ENCODE peak calls at places on chromosomes 1 and 21, in five cellular contexts. One of them, this sample, is unnamed.
A peak's percentile ranks its signal among the peaks of the same experiment; 100 is the strongest.

GRCh38 chr1:223702735-223703667 is 9.3 kb upstream of the CAPN2 start:
- DNase-seq in lower leg skin: peak; percentile 72
- DNase-seq in endothelial cell of umbilical vein: no peak
- DNase-seq in stomach: no peak
- DNase-seq in heart left ventricle: no peak
- DNase-seq in this sample: no peak

GRCh38 chr1:153534933-153535663 is 693 bp downstream of the S100A6 start:
- DNase-seq in lower leg skin: peak; percentile 96
- DNase-seq in endothelial cell of umbilical vein: peak; percentile 42
- DNase-seq in heart left ventricle: peak; percentile 71
- DNase-seq in stomach: peak; percentile 57
- DNase-seq in this sample: no peak

GRCh38 chr21:15732290-15732995 is 2.7 kb downstream of the USP25 start:
- DNase-seq in stomach: no peak
- DNase-seq in endothelial cell of umbilical vein: peak; percentile 72
- DNase-seq in heart left ventricle: no peak
- DNase-seq in lower leg skin: no peak
- DNase-seq in this sample: no peak

GRCh38 chr1:3317456-3317855 is 137.0 kb upstream of the ARHGEF16 start:
- DNase-seq in lower leg skin: no peak
- DNase-seq in endothelial cell of umbilical vein: no peak
- DNase-seq in stomach: no peak
- DNase-seq in heart left ventricle: peak; percentile 26
- DNase-seq in this sample: no peak

GRCh38 chr1:5478156-5478695 is 514.0 kb downstream of the NPHP4 start:
- DNase-seq in stomach: no peak
- DNase-seq in lower leg skin: no peak
- DNase-seq in heart left ventricle: no peak
- DNase-seq in endothelial cell of umbilical vein: no peak
- DNase-seq in this sample: no peak

GRCh38 chr1:169974067-169974466 is 80.4 kb upstream of the SCYL3 start:
- DNase-seq in lower leg skin: no peak
- DNase-seq in stomach: no peak
- DNase-seq in endothelial cell of umbilical vein: no peak
- DNase-seq in heart left ventricle: no peak
- DNase-seq in this sample: no peak

GRCh38 chr1:150561830-150562367 is 12.7 kb downstream of the ADAMTSL4 start:
- DNase-seq in stomach: peak; percentile 95
- DNase-seq in lower leg skin: peak; percentile 99
- DNase-seq in heart left ventricle: peak; percentile 98
- DNase-seq in endothelial cell of umbilical vein: peak; percentile 92
- DNase-seq in this sample: peak; percentile 81

GRCh38 chr21:16608209-16608830 is 878.5 kb downstream of the USP25 start:
- DNase-seq in lower leg skin: no peak
- DNase-seq in endothelial cell of umbilical vein: no peak
- DNase-seq in stomach: no peak
- DNase-seq in heart left ventricle: no peak
- DNase-seq in this sample: no peak

GRCh38 chr1:45945426-45945825 is 142.0 kb downstream of the MAST2 start:
- DNase-seq in heart left ventricle: no peak
- DNase-seq in endothelial cell of umbilical vein: peak; percentile 74
- DNase-seq in lower leg skin: no peak
- DNase-seq in stomach: peak; percentile 37
- DNase-seq in this sample: no peak

GRCh38 chr21:41406340-41406739 is 19.7 kb upstream of the MX1 start:
- DNase-seq in heart left ventricle: no peak
- DNase-seq in lower leg skin: peak; percentile 23
- DNase-seq in stomach: no peak
- DNase-seq in endothelial cell of umbilical vein: no peak
- DNase-seq in this sample: no peak

GRCh38 chr21:41410361-41410760 is 15.7 kb upstream of the MX1 start:
- DNase-seq in heart left ventricle: no peak
- DNase-seq in lower leg skin: peak; percentile 0
- DNase-seq in stomach: no peak
- DNase-seq in endothelial cell of umbilical vein: no peak
- DNase-seq in this sample: no peak

GRCh38 chr21:41407541-41408460 is 18.2 kb upstream of the MX1 start:
- DNase-seq in stomach: no peak
- DNase-seq in endothelial cell of umbilical vein: no peak
- DNase-seq in lower leg skin: peak; percentile 54
- DNase-seq in heart left ventricle: no peak
- DNase-seq in this sample: no peak

GRCh38 chr21:41410767-41411448 is 15.1 kb upstream of the MX1 start:
- DNase-seq in lower leg skin: peak; percentile 65
- DNase-seq in heart left ventricle: no peak
- DNase-seq in endothelial cell of umbilical vein: no peak
- DNase-seq in stomach: no peak
- DNase-seq in this sample: no peak

DNA sequence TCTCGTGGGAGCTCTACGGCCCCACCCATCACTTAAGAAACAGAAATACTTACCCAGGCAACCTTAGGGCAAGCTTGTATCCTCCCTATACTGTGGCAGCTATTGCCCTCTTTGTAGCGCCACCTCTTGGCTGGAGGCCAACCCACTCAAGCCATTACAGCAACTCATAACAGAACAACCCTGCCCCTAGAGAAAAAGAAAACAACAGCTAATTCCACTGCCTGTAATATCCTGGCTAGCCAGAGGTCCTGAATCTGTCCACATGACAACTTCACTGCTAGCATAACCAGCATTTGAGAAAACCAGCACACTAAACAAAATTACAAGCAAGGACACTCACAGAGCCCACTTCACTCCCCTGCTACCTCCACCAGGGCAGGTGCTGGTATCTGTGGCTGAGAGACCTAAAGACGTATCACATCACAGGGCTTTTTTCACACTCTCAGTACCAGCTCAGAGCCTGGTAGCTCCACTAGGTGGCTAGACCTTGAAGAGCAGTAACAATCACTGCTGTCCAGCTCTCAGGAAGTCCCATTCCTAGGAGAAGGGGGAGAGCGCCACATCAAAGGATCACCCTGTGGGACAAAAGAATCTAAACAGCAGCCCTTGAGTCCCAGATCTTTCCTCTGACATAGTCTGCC is 14.5 kb upstream of the MX1 start:
- DNase-seq in endothelial cell of umbilical vein: no peak
- DNase-seq in heart left ventricle: peak; percentile 47
- DNase-seq in stomach: peak; percentile 74
- DNase-seq in lower leg skin: peak; percentile 85
- DNase-seq in this sample: no peak
- TF ChIP-seq CTCF in endothelial cell of umbilical vein: peak; percentile 1
- TF ChIP-seq CTCF in heart left ventricle: no peak
- TF ChIP-seq CTCF in stomach: no peak
- TF ChIP-seq CTCF in lower leg skin: no peak
- TF ChIP-seq CTCF in this sample: no peak

GRCh38 chr1:36446261-36446660 is 4.0 kb downstream of the OSCP1 start:
- DNase-seq in endothelial cell of umbilical vein: no peak
- DNase-seq in stomach: no peak
- DNase-seq in lower leg skin: no peak
- DNase-seq in heart left ventricle: no peak
- DNase-seq in this sample: peak; percentile 62
- TF ChIP-seq CTCF in endothelial cell of umbilical vein: peak; percentile 41
- TF ChIP-seq CTCF in stomach: no peak
- TF ChIP-seq CTCF in lower leg skin: no peak
- TF ChIP-seq CTCF in heart left ventricle: peak; percentile 33
- TF ChIP-seq CTCF in this sample: no peak

DNA sequence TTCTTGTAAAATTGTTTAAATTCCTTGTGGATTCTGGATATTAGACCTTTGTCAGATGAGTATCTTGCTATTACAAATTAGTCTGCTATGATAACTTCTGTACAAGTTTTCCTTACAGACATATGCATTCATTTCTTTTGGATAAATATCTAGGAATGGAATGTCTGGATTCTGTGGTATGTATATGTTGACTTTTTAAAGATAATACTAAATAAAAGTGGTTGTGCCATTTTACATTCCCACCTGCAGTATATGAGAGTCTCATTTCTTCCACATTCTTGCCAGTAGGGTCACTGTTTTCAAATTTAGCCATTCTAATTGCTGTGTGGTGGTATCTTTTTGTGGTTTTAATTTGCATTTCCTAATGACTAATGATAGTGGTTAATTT is 53.9 kb downstream of the SYDE2 start:
- DNase-seq in endothelial cell of umbilical vein: no peak
- DNase-seq in lower leg skin: no peak
- DNase-seq in stomach: no peak
- DNase-seq in heart left ventricle: no peak
- DNase-seq in this sample: no peak
- TF ChIP-seq CTCF in endothelial cell of umbilical vein: no peak
- TF ChIP-seq CTCF in lower leg skin: no peak
- TF ChIP-seq CTCF in stomach: no peak
- TF ChIP-seq CTCF in heart left ventricle: no peak
- TF ChIP-seq CTCF in this sample: no peak

GRCh38 chr1:8598060-8598724 is 219.2 kb downstream of the RERE start:
- DNase-seq in stomach: peak; percentile 50
- DNase-seq in endothelial cell of umbilical vein: peak; percentile 76
- DNase-seq in heart left ventricle: peak; percentile 41
- DNase-seq in lower leg skin: no peak
- DNase-seq in this sample: peak; percentile 39
- TF ChIP-seq CTCF in stomach: peak; percentile 35
- TF ChIP-seq CTCF in endothelial cell of umbilical vein: peak; percentile 52
- TF ChIP-seq CTCF in heart left ventricle: peak; percentile 53
- TF ChIP-seq CTCF in lower leg skin: no peak
- TF ChIP-seq CTCF in this sample: no peak

DNA sequence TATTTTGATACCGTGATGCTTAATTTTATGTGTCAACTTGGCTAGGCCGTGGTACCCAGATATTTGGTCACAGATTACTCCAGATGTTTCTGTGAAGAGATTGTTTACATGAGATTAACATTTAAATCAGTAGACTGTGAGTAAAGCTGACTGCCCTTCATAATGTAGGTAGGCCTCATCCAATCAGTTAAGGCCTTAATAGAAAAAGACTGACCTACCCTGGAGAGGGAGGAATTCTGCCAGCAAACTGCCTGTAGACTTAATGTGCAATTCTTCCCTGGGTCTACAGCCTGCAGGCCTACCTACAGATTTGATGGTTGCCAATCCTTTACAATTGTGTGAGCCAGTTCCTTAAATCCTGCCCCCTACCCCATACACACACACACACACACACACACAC is 4.3 kb downstream of the SETSIP start:
- DNase-seq in stomach: no peak
- DNase-seq in endothelial cell of umbilical vein: no peak
- DNase-seq in heart left ventricle: no peak
- DNase-seq in lower leg skin: no peak
- DNase-seq in this sample: no peak
- TF ChIP-seq CTCF in stomach: no peak
- TF ChIP-seq CTCF in endothelial cell of umbilical vein: no peak
- TF ChIP-seq CTCF in heart left ventricle: no peak
- TF ChIP-seq CTCF in lower leg skin: no peak
- TF ChIP-seq CTCF in this sample: no peak

DNA sequence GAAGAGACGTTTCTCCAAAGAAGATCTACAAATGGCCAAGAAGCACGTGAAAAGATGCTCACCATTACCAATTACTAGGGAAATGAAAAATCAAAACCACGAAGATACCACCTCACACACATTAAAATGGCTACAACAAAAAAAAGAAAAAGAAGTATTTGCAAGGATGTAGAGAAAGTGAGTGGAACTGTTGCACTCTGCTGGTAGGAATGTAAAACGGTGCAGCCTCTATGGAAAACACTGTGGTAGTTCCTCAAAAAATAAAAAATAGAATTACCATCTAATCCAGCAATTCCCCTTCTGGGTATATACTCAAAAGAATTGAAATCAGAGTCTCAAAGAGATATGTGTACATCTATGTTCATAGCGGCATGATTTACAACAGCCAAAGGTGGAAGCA is 115.4 kb upstream of the EDN2 start:
- DNase-seq in heart left ventricle: no peak
- DNase-seq in stomach: no peak
- DNase-seq in endothelial cell of umbilical vein: peak; percentile 27
- DNase-seq in lower leg skin: no peak
- DNase-seq in this sample: no peak
- TF ChIP-seq CTCF in heart left ventricle: peak; percentile 44
- TF ChIP-seq CTCF in stomach: no peak
- TF ChIP-seq CTCF in endothelial cell of umbilical vein: peak; percentile 43
- TF ChIP-seq CTCF in lower leg skin: no peak
- TF ChIP-seq CTCF in this sample: peak; percentile 31

GRCh38 chr1:43982798-43983197 is 3.8 kb downstream of the B4GALT2 start:
- DNase-seq in endothelial cell of umbilical vein: no peak
- DNase-seq in lower leg skin: no peak
- DNase-seq in heart left ventricle: no peak
- DNase-seq in stomach: no peak
- DNase-seq in this sample: no peak
- TF ChIP-seq CTCF in endothelial cell of umbilical vein: no peak
- TF ChIP-seq CTCF in lower leg skin: no peak
- TF ChIP-seq CTCF in heart left ventricle: no peak
- TF ChIP-seq CTCF in stomach: no peak
- TF ChIP-seq CTCF in this sample: no peak

DNA sequence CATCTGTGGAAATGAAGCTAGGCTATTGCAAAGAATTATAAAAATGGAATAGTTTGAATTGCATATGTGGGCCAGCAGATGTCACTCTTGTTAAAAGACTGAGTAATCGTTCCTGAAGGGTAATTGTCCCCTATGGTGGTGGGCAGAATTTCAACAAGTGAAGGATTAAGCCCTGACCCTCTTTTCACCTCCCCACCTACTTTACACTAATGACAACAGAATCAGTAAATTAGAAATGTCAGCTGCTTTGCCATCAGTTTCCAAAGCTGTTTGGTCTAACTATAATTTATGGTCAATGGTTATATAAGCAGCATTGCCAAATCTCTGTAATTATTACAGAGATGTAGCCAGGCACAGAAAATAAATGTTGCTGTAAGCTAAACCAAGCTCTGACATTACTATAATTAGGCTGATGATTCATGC is 898.6 kb downstream of the AMY1C start:
- DNase-seq in heart left ventricle: no peak
- DNase-seq in endothelial cell of umbilical vein: no peak
- DNase-seq in stomach: no peak
- DNase-seq in lower leg skin: no peak
- DNase-seq in this sample: no peak
- TF ChIP-seq CTCF in heart left ventricle: peak; percentile 25
- TF ChIP-seq CTCF in endothelial cell of umbilical vein: no peak
- TF ChIP-seq CTCF in stomach: no peak
- TF ChIP-seq CTCF in lower leg skin: no peak
- TF ChIP-seq CTCF in this sample: peak; percentile 53